ENCODE peak calls at places on chromosomes 6 and 20, in five cellular contexts. I is smooth muscle cell of the brain vasculature, Z is NCI-H1105, X is NCI-H1694 treated with DMSO at 0.1 percent for 48 hours, G is NCI-H345. W is an unnamed sample.
A peak's percentile ranks its signal among the peaks of the same experiment; 100 is the strongest.

GRCh38 chr6:75126518-75126917 is 79.3 kb downstream of the COL12A1 start:
- DNase-seq in Z (no peak), X (no peak), I (no peak), G (no peak), W (no peak)

GRCh38 chr6:20856681-20857288 is 322.5 kb downstream of the CDKAL1 start:
- DNase-seq in G (no peak), I (no peak), X (no peak), Z (no peak), W (no peak)

GRCh38 chr20:5885866-5886265 is 64.5 kb downstream of the TRMT6 start:
- DNase-seq in I (no peak), X (no peak), G (no peak), Z (no peak), W (no peak)

GRCh38 chr6:72560721-72561593 is 60.9 kb upstream of the KCNQ5 start:
- DNase-seq in G (no peak), I (no peak), Z (no peak), X (no peak), W (no peak)

GRCh38 chr6:166106076-166106686 is 61.5 kb downstream of the TBXT start:
- DNase-seq in X (peak; percentile 14), Z (peak; percentile 75), G (peak; percentile 35), I (peak; percentile 56), W (peak; percentile 44)

GRCh38 chr20:5148581-5148980 is 21.8 kb downstream of the CDS2 start:
- DNase-seq in X (no peak), Z (no peak), I (no peak), G (no peak), W (no peak)

GRCh38 chr6:7727150-7727950 is 1.5 kb downstream of the BMP6 start:
- DNase-seq in Z (no peak), G (peak; percentile 1), X (peak; percentile 13), I (no peak), W (peak; percentile 34)

GRCh38 chr20:38143646-38144554 is 21.2 kb downstream of the TGM2 start:
- DNase-seq in G (no peak), X (no peak), Z (no peak), I (no peak), W (no peak)

GRCh38 chr20:62845818-62846527 is 15.6 kb downstream of the TCFL5 start:
- DNase-seq in G (no peak), I (no peak), X (peak; percentile 89), Z (no peak), W (no peak)

GRCh38 chr6:168229368-168229752 is 90.2 kb downstream of the DACT2 start:
- DNase-seq in Z (no peak), X (no peak), G (no peak), I (no peak), W (no peak)

GRCh38 chr6:56288347-56288746 is 41.0 kb upstream of the COL21A1 start:
- DNase-seq in I (no peak), Z (peak; percentile 51), X (no peak), G (peak; percentile 34), W (no peak)

GRCh38 chr6:36851149-36851614 is 11.9 kb upstream of the CPNE5 start:
- DNase-seq in I (no peak), G (peak; percentile 62), X (peak; percentile 34), Z (peak; percentile 61), W (peak; percentile 61)

W was measured in NCI-H2081.